ENCODE peak calls at places on chromosomes 2 and 18, in six cellular contexts. One of them, this sample, is unnamed.

GRCh38 chr2:25362564-25363145 is 20.9 kb upstream of the DNMT3A start:
- DNase-seq in MM.1S: peak
- DNase-seq in stimulated activated naive CD8-positive, alpha-beta T cell treated with anti-CD3 and anti-CD28 coated beads, Interleukin-15, Interleukin-2, amounts not matched to agents 100 U/mL and 50 U/mL, for 24 hours: peak
- DNase-seq in GOT3: no peak
- DNase-seq in COR-L47: no peak
- DNase-seq in stimulated activated CD8-positive, alpha-beta memory T cell treated with anti-CD3 and anti-CD28 coated beads, Interleukin-4, amount 100 ng/mL, for 1 hour: peak
- DNase-seq in this sample: peak

GRCh38 chr2:29326926-29327325 is 211.7 kb downstream of the CLIP4 start:
- DNase-seq in MM.1S: no peak
- DNase-seq in stimulated activated naive CD8-positive, alpha-beta T cell treated with anti-CD3 and anti-CD28 coated beads, Interleukin-15, Interleukin-2, amounts not matched to agents 100 U/mL and 50 U/mL, for 24 hours: no peak
- DNase-seq in GOT3: no peak
- DNase-seq in COR-L47: no peak
- DNase-seq in stimulated activated CD8-positive, alpha-beta memory T cell treated with anti-CD3 and anti-CD28 coated beads, Interleukin-4, amount 100 ng/mL, for 1 hour: no peak
- DNase-seq in this sample: no peak

GRCh38 chr2:102072741-102073140 is 69.8 kb upstream of the IL1R1 start:
- DNase-seq in MM.1S: no peak
- DNase-seq in stimulated activated naive CD8-positive, alpha-beta T cell treated with anti-CD3 and anti-CD28 coated beads, Interleukin-15, Interleukin-2, amounts not matched to agents 100 U/mL and 50 U/mL, for 24 hours: no peak
- DNase-seq in GOT3: no peak
- DNase-seq in COR-L47: no peak
- DNase-seq in stimulated activated CD8-positive, alpha-beta memory T cell treated with anti-CD3 and anti-CD28 coated beads, Interleukin-4, amount 100 ng/mL, for 1 hour: no peak
- DNase-seq in this sample: no peak

GRCh38 chr18:43010611-43011010 is 104.9 kb downstream of the RIT2 start:
- DNase-seq in MM.1S: no peak
- DNase-seq in stimulated activated naive CD8-positive, alpha-beta T cell treated with anti-CD3 and anti-CD28 coated beads, Interleukin-15, Interleukin-2, amounts not matched to agents 100 U/mL and 50 U/mL, for 24 hours: no peak
- DNase-seq in GOT3: no peak
- DNase-seq in COR-L47: no peak
- DNase-seq in stimulated activated CD8-positive, alpha-beta memory T cell treated with anti-CD3 and anti-CD28 coated beads, Interleukin-4, amount 100 ng/mL, for 1 hour: no peak
- DNase-seq in this sample: no peak

GRCh38 chr2:196925445-196925767 is 1.1 kb downstream of the PGAP1 start:
- DNase-seq in MM.1S: no peak
- DNase-seq in stimulated activated naive CD8-positive, alpha-beta T cell treated with anti-CD3 and anti-CD28 coated beads, Interleukin-15, Interleukin-2, amounts not matched to agents 100 U/mL and 50 U/mL, for 24 hours: no peak
- DNase-seq in GOT3: no peak
- DNase-seq in COR-L47: no peak
- DNase-seq in stimulated activated CD8-positive, alpha-beta memory T cell treated with anti-CD3 and anti-CD28 coated beads, Interleukin-4, amount 100 ng/mL, for 1 hour: no peak
- DNase-seq in this sample: no peak

GRCh38 chr2:69565431-69565839 is 78.1 kb downstream of the AAK1 start:
- DNase-seq in MM.1S: peak
- DNase-seq in stimulated activated naive CD8-positive, alpha-beta T cell treated with anti-CD3 and anti-CD28 coated beads, Interleukin-15, Interleukin-2, amounts not matched to agents 100 U/mL and 50 U/mL, for 24 hours: peak
- DNase-seq in GOT3: no peak
- DNase-seq in COR-L47: peak
- DNase-seq in stimulated activated CD8-positive, alpha-beta memory T cell treated with anti-CD3 and anti-CD28 coated beads, Interleukin-4, amount 100 ng/mL, for 1 hour: peak
- DNase-seq in this sample: peak

GRCh38 chr2:157782057-157782845 is 93.9 kb downstream of the ACVR1 start:
- DNase-seq in MM.1S: peak
- DNase-seq in stimulated activated naive CD8-positive, alpha-beta T cell treated with anti-CD3 and anti-CD28 coated beads, Interleukin-15, Interleukin-2, amounts not matched to agents 100 U/mL and 50 U/mL, for 24 hours: no peak
- DNase-seq in GOT3: no peak
- DNase-seq in COR-L47: no peak
- DNase-seq in stimulated activated CD8-positive, alpha-beta memory T cell treated with anti-CD3 and anti-CD28 coated beads, Interleukin-4, amount 100 ng/mL, for 1 hour: no peak
- DNase-seq in this sample: no peak

GRCh38 chr2:66803651-66804050 is 368.7 kb downstream of the MEIS1 start:
- DNase-seq in MM.1S: no peak
- DNase-seq in stimulated activated naive CD8-positive, alpha-beta T cell treated with anti-CD3 and anti-CD28 coated beads, Interleukin-15, Interleukin-2, amounts not matched to agents 100 U/mL and 50 U/mL, for 24 hours: no peak
- DNase-seq in GOT3: no peak
- DNase-seq in COR-L47: no peak
- DNase-seq in stimulated activated CD8-positive, alpha-beta memory T cell treated with anti-CD3 and anti-CD28 coated beads, Interleukin-4, amount 100 ng/mL, for 1 hour: no peak
- DNase-seq in this sample: no peak